ENCODE peak calls at places on chromosomes 2 and 18, in six cellular contexts. J is GM12865, L is nucleus accumbens, S is SK-N-SH, Z is ELR, B is RWPE2. G is an unnamed sample.

GRCh38 chr18:77967071-77967470 is 717.4 kb downstream of the GALR1 start:
- DNase-seq in J (no peak), L (no peak), S (no peak), Z (no peak), B (no peak), G (no peak)

GRCh38 chr2:170235860-170236638 is 58.1 kb downstream of the MYO3B start:
- DNase-seq in J (peak; percentile 55), L (peak; percentile 15), S (peak; percentile 61), Z (peak; percentile 68), B (no peak), G (no peak)

GRCh38 chr2:64663402-64663801 is 9.7 kb upstream of the SERTAD2 start:
- DNase-seq in J (no peak), L (no peak), S (no peak), Z (no peak), B (no peak), G (no peak)

GRCh38 chr2:17747684-17748452 is 5.7 kb downstream of the SMC6 start:
- DNase-seq in J (no peak), L (no peak), S (no peak), Z (peak; percentile 69), B (no peak), G (no peak)

GRCh38 chr2:239179851-239180371 is 220.9 kb downstream of the HDAC4 start:
- DNase-seq in J (no peak), L (no peak), S (no peak), Z (no peak), B (peak; percentile 40), G (no peak)

GRCh38 chr2:217653240-217653639 is 349.6 kb downstream of the TNS1 start:
- DNase-seq in J (no peak), L (no peak), S (no peak), Z (peak; percentile 77), B (no peak), G (no peak)

GRCh38 chr18:6781179-6781714 is 51.7 kb downstream of the ARHGAP28 start:
- DNase-seq in J (no peak), L (no peak), S (peak; percentile 72), Z (no peak), B (no peak), G (no peak)

GRCh38 chr2:204583773-204584172 is 38.5 kb downstream of the PARD3B start:
- DNase-seq in J (no peak), L (peak; percentile 1), S (no peak), Z (no peak), B (no peak), G (no peak)

GRCh38 chr2:55917713-55918390 is 5.7 kb downstream of the EFEMP1 start:
- DNase-seq in J (no peak), L (no peak), S (no peak), Z (no peak), B (no peak), G (no peak)

GRCh38 chr18:1917546-1917945 is 653.8 kb downstream of the METTL4 start:
- DNase-seq in J (no peak), L (no peak), S (no peak), Z (no peak), B (no peak), G (no peak)

GRCh38 chr18:48279312-48279711 is 129.9 kb downstream of the ZBTB7C start:
- DNase-seq in J (no peak), L (no peak), S (no peak), Z (no peak), B (no peak), G (no peak)

GRCh38 chr2:15334650-15335326 is 226.3 kb downstream of the NBAS start:
- DNase-seq in J (no peak), L (no peak), S (no peak), Z (peak; percentile 14), B (no peak), G (no peak)

GRCh38 chr2:234771176-234771575 is 180.6 kb upstream of the SH3BP4 start:
- DNase-seq in J (no peak), L (no peak), S (no peak), Z (no peak), B (no peak), G (no peak)

GRCh38 chr2:238636269-238637073 is 209.7 kb downstream of the ASB1 start:
- DNase-seq in J (no peak), L (no peak), S (no peak), Z (peak; percentile 67), B (no peak), G (no peak)

GRCh38 chr2:185385157-185385556 is 353.4 kb upstream of the FSIP2 start:
- DNase-seq in J (no peak), L (no peak), S (no peak), Z (no peak), B (no peak), G (no peak)

GRCh38 chr2:75560022-75560767 is 544 bp downstream of the EVA1A start:
- DNase-seq in J (peak; percentile 26), L (no peak), S (peak; percentile 44), Z (peak; percentile 46), B (no peak), G (no peak)

GRCh38 chr2:131040661-131041401 is 52.4 kb downstream of the FAM168B start:
- DNase-seq in J (no peak), L (no peak), S (no peak), Z (no peak), B (no peak), G (no peak)

GRCh38 chr2:67526283-67526682 is 129.2 kb downstream of the ETAA1 start:
- DNase-seq in J (no peak), L (no peak), S (no peak), Z (peak; percentile 22), B (no peak), G (no peak)

GRCh38 chr2:187009483-187010239 is 160.7 kb upstream of the ZSWIM2 start:
- DNase-seq in J (no peak), L (no peak), S (no peak), Z (no peak), B (no peak), G (no peak)

GRCh38 chr2:196275646-196276352 is 104.4 kb upstream of the STK17B start:
- DNase-seq in J (no peak), L (no peak), S (no peak), Z (peak; percentile 76), B (no peak), G (no peak)

GRCh38 chr2:141724426-141724825 is 406.4 kb downstream of the LRP1B start:
- DNase-seq in J (no peak), L (no peak), S (no peak), Z (no peak), B (no peak), G (no peak)

GRCh38 chr2:219851801-219852481 is 224.5 kb downstream of the SLC4A3 start:
- DNase-seq in J (no peak), L (no peak), S (no peak), Z (peak; percentile 64), B (no peak), G (no peak)

GRCh38 chr2:65326276-65326675 is 98.6 kb downstream of the ACTR2 start:
- DNase-seq in J (no peak), L (no peak), S (no peak), Z (no peak), B (no peak), G (no peak)

GRCh38 chr18:32257073-32257780 is 67.4 kb downstream of the MEP1B start:
- DNase-seq in J (no peak), L (no peak), S (no peak), Z (no peak), B (no peak), G (no peak)

GRCh38 chr2:127067620-127068350 is 39.2 kb downstream of the BIN1 start:
- DNase-seq in J (peak; percentile 73), L (peak; percentile 65), S (peak; percentile 87), Z (peak; percentile 68), B (no peak), G (peak; percentile 73)

GRCh38 chr18:6885992-6886823 is 156.7 kb downstream of the ARHGAP28 start:
- DNase-seq in J (peak; percentile 40), L (peak; percentile 2), S (peak; percentile 65), Z (peak; percentile 39), B (no peak), G (no peak)

GRCh38 chr2:44351088-44351487 is 10.2 kb downstream of the PREPL start:
- DNase-seq in J (no peak), L (no peak), S (no peak), Z (peak; percentile 35), B (no peak), G (no peak)

GRCh38 chr2:187547353-187547979 is 6.8 kb downstream of the TFPI start:
- DNase-seq in J (no peak), L (no peak), S (no peak), Z (peak; percentile 99), B (no peak), G (no peak)

GRCh38 chr2:47946593-47946992 is 40.3 kb upstream of the FBXO11 start:
- DNase-seq in J (no peak), L (no peak), S (no peak), Z (no peak), B (no peak), G (no peak)

GRCh38 chr18:67514901-67515540 is 1.5 kb downstream of the DSEL start:
- DNase-seq in J (no peak), L (no peak), S (no peak), Z (peak; percentile 60), B (no peak), G (no peak)

GRCh38 chr2:221103930-221104329 is 468.2 kb downstream of the EPHA4 start:
- DNase-seq in J (no peak), L (no peak), S (no peak), Z (no peak), B (no peak), G (no peak)

GRCh38 chr18:63253018-63253417 is 66.6 kb downstream of the BCL2 start:
- DNase-seq in J (no peak), L (no peak), S (no peak), Z (no peak), B (no peak), G (no peak)

G was measured in activated naive CD4-positive, alpha-beta T cell treated with anti-CD3 and anti-CD28 coated beads, Interleukin-2, amount 50 U/mL, for 16 hours.